ENCODE peak calls at places on chromosome X, in eight cellular contexts. One of them, this sample, is unnamed. For H3K9me3, the result is how much of the 10 kb centered on the place peaks cover.

GRCh38 chrX:21479695-21480280 is 105.6 kb downstream of the CNKSR2 start:
- DNase-seq in heart left ventricle: no peak
- DNase-seq in SJSA1: peak
- DNase-seq in iPS DF 6.9: peak
- DNase-seq in cardiac muscle cell: peak
- DNase-seq in left ventricle myocardium inferior: no peak
- DNase-seq in aorta: no peak
- DNase-seq in mammary epithelial cell: peak
- DNase-seq in this sample: no peak

GRCh38 chrX:26442340-26442739 is 226.4 kb downstream of the MAGEB5 start:
- DNase-seq in SJSA1: no peak
- DNase-seq in left ventricle myocardium inferior: no peak
- DNase-seq in cardiac muscle cell: peak
- DNase-seq in iPS DF 6.9: no peak
- DNase-seq in aorta: no peak
- DNase-seq in heart left ventricle: no peak
- DNase-seq in mammary epithelial cell: peak
- DNase-seq in this sample: no peak

GRCh38 chrX:108307408-108308085 is 130.7 kb downstream of the COL4A6 start:
- DNase-seq in aorta: no peak
- DNase-seq in heart left ventricle: peak
- DNase-seq in left ventricle myocardium inferior: peak
- DNase-seq in mammary epithelial cell: no peak
- DNase-seq in SJSA1: no peak
- DNase-seq in iPS DF 6.9: no peak
- DNase-seq in cardiac muscle cell: peak
- DNase-seq in this sample: no peak

GRCh38 chrX:40832723-40833122 is 97.4 kb upstream of the MED14 start:
- DNase-seq in SJSA1: no peak
- DNase-seq in iPS DF 6.9: no peak
- DNase-seq in mammary epithelial cell: no peak
- DNase-seq in cardiac muscle cell: no peak
- DNase-seq in left ventricle myocardium inferior: no peak
- DNase-seq in aorta: no peak
- DNase-seq in heart left ventricle: no peak
- DNase-seq in this sample: no peak

GRCh38 chrX:24355095-24355494 is 5.3 kb upstream of the SUPT20HL1 start:
- DNase-seq in cardiac muscle cell: no peak
- DNase-seq in heart left ventricle: no peak
- DNase-seq in iPS DF 6.9: no peak
- DNase-seq in SJSA1: no peak
- DNase-seq in left ventricle myocardium inferior: no peak
- DNase-seq in aorta: no peak
- DNase-seq in mammary epithelial cell: no peak
- DNase-seq in this sample: no peak

GRCh38 chrX:83511208-83511607 is 3.1 kb downstream of the POU3F4 start:
- DNase-seq in iPS DF 6.9: no peak
- DNase-seq in SJSA1: no peak
- DNase-seq in mammary epithelial cell: no peak
- DNase-seq in cardiac muscle cell: no peak
- DNase-seq in left ventricle myocardium inferior: no peak
- DNase-seq in aorta: no peak
- DNase-seq in heart left ventricle: no peak
- DNase-seq in this sample: no peak

GRCh38 chrX:40085086-40085551 is 12.6 kb downstream of the BCOR start:
- DNase-seq in left ventricle myocardium inferior: no peak
- DNase-seq in mammary epithelial cell: no peak
- DNase-seq in SJSA1: peak
- DNase-seq in aorta: no peak
- DNase-seq in iPS DF 6.9: no peak
- DNase-seq in cardiac muscle cell: peak
- DNase-seq in heart left ventricle: no peak
- DNase-seq in this sample: peak

GRCh38 chrX:10900585-10901289 is 210.4 kb upstream of the HCCS start:
- DNase-seq in aorta: no peak
- DNase-seq in heart left ventricle: no peak
- DNase-seq in mammary epithelial cell: peak
- DNase-seq in SJSA1: peak
- DNase-seq in cardiac muscle cell: peak
- DNase-seq in iPS DF 6.9: no peak
- DNase-seq in left ventricle myocardium inferior: no peak
- DNase-seq in this sample: no peak

GRCh38 chrX:40156472-40157227 is 58.9 kb upstream of the BCOR start:
- DNase-seq in mammary epithelial cell: no peak
- DNase-seq in left ventricle myocardium inferior: no peak
- DNase-seq in iPS DF 6.9: no peak
- DNase-seq in heart left ventricle: no peak
- DNase-seq in SJSA1: no peak
- DNase-seq in aorta: peak
- DNase-seq in cardiac muscle cell: no peak
- DNase-seq in this sample: no peak

GRCh38 chrX:21926527-21927278 is 13.8 kb upstream of the SMS start:
- DNase-seq in cardiac muscle cell: peak
- DNase-seq in left ventricle myocardium inferior: no peak
- DNase-seq in SJSA1: peak
- DNase-seq in iPS DF 6.9: no peak
- DNase-seq in heart left ventricle: no peak
- DNase-seq in aorta: no peak
- DNase-seq in mammary epithelial cell: peak
- DNase-seq in this sample: no peak

GRCh38 chrX:127708155-127708554 is 344.0 kb downstream of the ACTRT1 start:
- DNase-seq in heart left ventricle: no peak
- DNase-seq in SJSA1: no peak
- DNase-seq in iPS DF 6.9: no peak
- DNase-seq in cardiac muscle cell: no peak
- DNase-seq in aorta: no peak
- DNase-seq in left ventricle myocardium inferior: no peak
- DNase-seq in mammary epithelial cell: peak
- DNase-seq in this sample: no peak

GRCh38 chrX:155434906-155435743 is 23.3 kb downstream of the F8A3 start:
- DNase-seq in iPS DF 6.9: no peak
- DNase-seq in SJSA1: no peak
- DNase-seq in left ventricle myocardium inferior: peak
- DNase-seq in heart left ventricle: no peak
- DNase-seq in aorta: no peak
- DNase-seq in cardiac muscle cell: peak
- DNase-seq in mammary epithelial cell: no peak
- DNase-seq in this sample: no peak

GRCh38 chrX:10158279-10158939 is 1.6 kb downstream of the CLCN4 start:
- DNase-seq in iPS DF 6.9: no peak
- DNase-seq in left ventricle myocardium inferior: peak
- DNase-seq in mammary epithelial cell: no peak
- DNase-seq in cardiac muscle cell: no peak
- DNase-seq in heart left ventricle: peak
- DNase-seq in aorta: peak
- DNase-seq in SJSA1: no peak
- DNase-seq in this sample: no peak

GRCh38 chrX:20016618-20016945 is 25.7 kb upstream of the BCLAF3 start:
- DNase-seq in left ventricle myocardium inferior: no peak
- DNase-seq in heart left ventricle: no peak
- DNase-seq in cardiac muscle cell: no peak
- DNase-seq in mammary epithelial cell: no peak
- DNase-seq in aorta: no peak
- DNase-seq in iPS DF 6.9: no peak
- DNase-seq in SJSA1: no peak
- DNase-seq in this sample: no peak

GRCh38 chrX:20007962-20008633 is 17.2 kb upstream of the BCLAF3 start:
- DNase-seq in cardiac muscle cell: no peak
- DNase-seq in aorta: no peak
- DNase-seq in heart left ventricle: no peak
- DNase-seq in left ventricle myocardium inferior: no peak
- DNase-seq in mammary epithelial cell: no peak
- DNase-seq in iPS DF 6.9: no peak
- DNase-seq in SJSA1: no peak
- DNase-seq in this sample: no peak

GRCh38 chrX:20015422-20015821 is 24.6 kb upstream of the BCLAF3 start:
- DNase-seq in iPS DF 6.9: no peak
- DNase-seq in heart left ventricle: no peak
- DNase-seq in mammary epithelial cell: no peak
- DNase-seq in cardiac muscle cell: peak
- DNase-seq in left ventricle myocardium inferior: no peak
- DNase-seq in SJSA1: no peak
- DNase-seq in aorta: no peak
- DNase-seq in this sample: no peak

GRCh38 chrX:20015945-20016617 is 25.2 kb upstream of the BCLAF3 start:
- DNase-seq in mammary epithelial cell: no peak
- DNase-seq in heart left ventricle: no peak
- DNase-seq in cardiac muscle cell: peak
- DNase-seq in left ventricle myocardium inferior: no peak
- DNase-seq in iPS DF 6.9: no peak
- DNase-seq in SJSA1: no peak
- DNase-seq in aorta: no peak
- DNase-seq in this sample: no peak

DNA sequence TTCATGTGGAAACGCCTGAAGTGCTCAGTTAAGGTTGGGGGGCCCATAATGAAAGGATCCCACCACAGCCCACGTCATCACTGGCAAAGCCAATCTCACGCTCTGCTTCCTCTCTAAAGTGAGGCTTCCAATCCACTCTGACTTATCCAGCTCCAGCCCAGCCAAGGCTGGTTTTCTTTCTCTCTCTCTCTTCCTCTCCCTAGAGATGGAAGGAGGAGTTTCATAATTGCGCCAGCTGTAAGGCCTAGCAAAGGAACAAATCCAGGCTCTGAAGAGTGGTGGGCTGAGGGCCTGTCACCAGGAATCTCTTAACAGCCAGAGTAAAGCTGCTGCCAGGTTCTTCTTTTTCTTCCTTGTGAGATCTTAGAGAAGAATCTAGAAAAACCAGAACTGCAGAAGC is 20.7 kb upstream of the BCLAF3 start:
- DNase-seq in left ventricle myocardium inferior: no peak
- DNase-seq in aorta: no peak
- DNase-seq in mammary epithelial cell: no peak
- DNase-seq in cardiac muscle cell: peak
- DNase-seq in iPS DF 6.9: no peak
- DNase-seq in heart left ventricle: no peak
- DNase-seq in SJSA1: no peak
- DNase-seq in this sample: no peak
- H3K9me3 ChIP-seq in left ventricle myocardium inferior: under half
- H3K9me3 ChIP-seq in aorta: under half
- H3K9me3 ChIP-seq in mammary epithelial cell: under half
- H3K9me3 ChIP-seq in cardiac muscle cell: under half
- H3K9me3 ChIP-seq in iPS DF 6.9: under half
- H3K9me3 ChIP-seq in heart left ventricle: under half
- H3K9me3 ChIP-seq in SJSA1: under half
- H3K9me3 ChIP-seq in this sample: under half

DNA sequence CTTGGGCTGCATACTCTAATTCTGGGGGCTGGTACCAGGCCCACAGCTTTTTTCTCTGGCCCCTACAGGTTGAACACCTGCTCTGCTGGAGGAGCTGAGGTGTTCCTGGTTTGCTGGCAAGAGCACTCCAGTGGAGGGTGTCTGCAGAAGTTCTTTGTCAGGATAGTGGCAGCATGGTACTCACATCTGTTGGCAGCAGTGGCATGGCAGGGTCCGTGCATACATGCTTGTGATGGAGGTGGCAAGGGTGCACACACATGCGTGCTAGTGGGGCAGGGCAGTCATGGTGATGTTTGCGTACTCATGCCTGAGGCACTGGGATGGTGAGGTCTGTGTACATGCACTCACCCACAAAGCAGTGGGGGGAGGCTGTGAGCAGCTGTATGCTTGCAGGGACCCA is 235.5 kb upstream of the KLF8 start:
- DNase-seq in iPS DF 6.9: no peak
- DNase-seq in heart left ventricle: no peak
- DNase-seq in left ventricle myocardium inferior: no peak
- DNase-seq in SJSA1: no peak
- DNase-seq in cardiac muscle cell: no peak
- DNase-seq in aorta: no peak
- DNase-seq in mammary epithelial cell: no peak
- DNase-seq in this sample: no peak
- H3K9me3 ChIP-seq in iPS DF 6.9: under half
- H3K9me3 ChIP-seq in heart left ventricle: under half
- H3K9me3 ChIP-seq in left ventricle myocardium inferior: under half
- H3K9me3 ChIP-seq in SJSA1: under half
- H3K9me3 ChIP-seq in cardiac muscle cell: under half
- H3K9me3 ChIP-seq in aorta: under half
- H3K9me3 ChIP-seq in mammary epithelial cell: under half
- H3K9me3 ChIP-seq in this sample: under half

GRCh38 chrX:67700607-67701006 is 156.8 kb downstream of the AR start:
- DNase-seq in SJSA1: no peak
- DNase-seq in left ventricle myocardium inferior: no peak
- DNase-seq in cardiac muscle cell: no peak
- DNase-seq in mammary epithelial cell: no peak
- DNase-seq in aorta: no peak
- DNase-seq in iPS DF 6.9: no peak
- DNase-seq in heart left ventricle: no peak
- DNase-seq in this sample: no peak
- H3K9me3 ChIP-seq in SJSA1: under half
- H3K9me3 ChIP-seq in left ventricle myocardium inferior: under half
- H3K9me3 ChIP-seq in cardiac muscle cell: under half
- H3K9me3 ChIP-seq in mammary epithelial cell: under half
- H3K9me3 ChIP-seq in aorta: under half
- H3K9me3 ChIP-seq in iPS DF 6.9: under half
- H3K9me3 ChIP-seq in heart left ventricle: under half
- H3K9me3 ChIP-seq in this sample: under half

GRCh38 chrX:47743504-47743903 is 84.5 kb upstream of the UXT start:
- DNase-seq in left ventricle myocardium inferior: no peak
- DNase-seq in heart left ventricle: no peak
- DNase-seq in mammary epithelial cell: peak
- DNase-seq in iPS DF 6.9: no peak
- DNase-seq in aorta: no peak
- DNase-seq in cardiac muscle cell: peak
- DNase-seq in SJSA1: no peak
- DNase-seq in this sample: no peak

GRCh38 chrX:47749185-47749967 is 87.3 kb upstream of the ZNF81 start:
- DNase-seq in mammary epithelial cell: no peak
- DNase-seq in left ventricle myocardium inferior: no peak
- DNase-seq in iPS DF 6.9: no peak
- DNase-seq in cardiac muscle cell: peak
- DNase-seq in heart left ventricle: no peak
- DNase-seq in SJSA1: no peak
- DNase-seq in aorta: no peak
- DNase-seq in this sample: no peak

GRCh38 chrX:47745386-47745785 is 86.4 kb upstream of the UXT start:
- DNase-seq in left ventricle myocardium inferior: no peak
- DNase-seq in cardiac muscle cell: peak
- DNase-seq in SJSA1: no peak
- DNase-seq in heart left ventricle: no peak
- DNase-seq in aorta: no peak
- DNase-seq in mammary epithelial cell: no peak
- DNase-seq in iPS DF 6.9: no peak
- DNase-seq in this sample: no peak

GRCh38 chrX:47748576-47748975 is 88.1 kb upstream of the ZNF81 start:
- DNase-seq in aorta: no peak
- DNase-seq in SJSA1: no peak
- DNase-seq in heart left ventricle: no peak
- DNase-seq in cardiac muscle cell: peak
- DNase-seq in iPS DF 6.9: no peak
- DNase-seq in left ventricle myocardium inferior: no peak
- DNase-seq in mammary epithelial cell: no peak
- DNase-seq in this sample: no peak

DNA sequence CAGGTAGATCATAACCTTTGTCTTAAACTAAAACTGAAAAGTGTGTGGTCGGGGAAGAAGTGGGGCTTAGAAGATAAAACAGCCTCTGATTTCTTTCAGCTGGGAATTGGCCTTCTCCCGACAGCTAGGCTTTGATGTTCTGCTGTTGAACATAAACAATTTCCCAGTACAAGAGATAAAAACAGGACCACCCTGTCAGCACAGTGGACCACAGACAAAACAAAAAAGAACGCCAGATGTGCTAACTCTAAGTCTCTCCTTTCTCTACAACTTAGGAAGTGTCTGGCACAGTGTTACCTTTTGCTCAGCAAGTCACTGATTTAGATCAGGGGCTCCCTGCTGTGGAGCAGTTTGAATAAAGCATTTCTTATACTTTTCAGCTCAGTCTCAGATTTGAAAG is 87.5 kb upstream of the UXT start:
- DNase-seq in left ventricle myocardium inferior: no peak
- DNase-seq in cardiac muscle cell: peak
- DNase-seq in iPS DF 6.9: no peak
- DNase-seq in SJSA1: peak
- DNase-seq in heart left ventricle: no peak
- DNase-seq in aorta: no peak
- DNase-seq in mammary epithelial cell: no peak
- DNase-seq in this sample: no peak
- H3K9me3 ChIP-seq in left ventricle myocardium inferior: under half
- H3K9me3 ChIP-seq in cardiac muscle cell: under half
- H3K9me3 ChIP-seq in iPS DF 6.9: under half
- H3K9me3 ChIP-seq in SJSA1: under half
- H3K9me3 ChIP-seq in heart left ventricle: under half
- H3K9me3 ChIP-seq in aorta: under half
- H3K9me3 ChIP-seq in mammary epithelial cell: under half
- H3K9me3 ChIP-seq in this sample: under half